ENCODE peak calls at places on chromosomes 6 and 20, in eight cellular contexts. I is ovary, W is suprapubic skin, E is H54, Y is right lobe of liver, Q is body of pancreas, N is A549, G is GM12891. P is an unnamed sample.
A peak's percentile ranks its signal among the peaks of the same experiment; 100 is the strongest.

GRCh38 chr6:100426241-100426640 is 38.5 kb downstream of the SIM1 start:
- DNase-seq in I (no peak), W (no peak), E (no peak), Y (no peak), Q (no peak), N (no peak), G (no peak), P (no peak)

GRCh38 chr6:129736105-129736504 is 26.1 kb upstream of the ARHGAP18 start:
- DNase-seq in I (no peak), W (no peak), E (no peak), Y (no peak), Q (no peak), N (no peak), G (no peak), P (no peak)

GRCh38 chr6:112049051-112049799 is 4.7 kb upstream of the CCN6 start:
- DNase-seq in I (no peak), W (no peak), E (peak; percentile 42), Y (no peak), Q (no peak), N (no peak), G (no peak), P (no peak)

GRCh38 chr6:152127429-152128165 is 320.1 kb downstream of the ESR1 start:
- DNase-seq in I (no peak), W (no peak), E (no peak), Y (no peak), Q (no peak), N (no peak), G (no peak), P (no peak)

GRCh38 chr6:107458687-107459282 is 579 bp downstream of the PDSS2 start:
- DNase-seq in I (no peak), W (peak; percentile 69), E (peak; percentile 9), Y (peak; percentile 42), Q (peak; percentile 32), N (peak; percentile 29), G (peak; percentile 32), P (peak; percentile 16)

GRCh38 chr6:150981669-150982068 is 116.2 kb downstream of the MTHFD1L start:
- DNase-seq in I (no peak), W (no peak), E (no peak), Y (no peak), Q (no peak), N (no peak), G (no peak), P (no peak)

GRCh38 chr6:103516336-103516735 is 1343.4 kb downstream of the HACE1 start:
- DNase-seq in I (no peak), W (no peak), E (no peak), Y (no peak), Q (no peak), N (no peak), G (no peak), P (no peak)

GRCh38 chr6:170266061-170266825 is 24.6 kb downstream of the DLL1 start:
- DNase-seq in I (no peak), W (no peak), E (no peak), Y (peak; percentile 49), Q (peak; percentile 65), N (no peak), G (no peak), P (no peak)

GRCh38 chr6:129748212-129748900 is 38.4 kb upstream of the ARHGAP18 start:
- DNase-seq in I (no peak), W (no peak), E (no peak), Y (peak; percentile 51), Q (no peak), N (no peak), G (no peak), P (peak; percentile 58)

GRCh38 chr6:115969930-115970273 is 90.8 kb downstream of the FRK start:
- DNase-seq in I (no peak), W (no peak), E (no peak), Y (no peak), Q (no peak), N (no peak), G (no peak), P (no peak)

GRCh38 chr6:16512585-16513109 is 248.6 kb downstream of the ATXN1 start:
- DNase-seq in I (no peak), W (no peak), E (no peak), Y (no peak), Q (no peak), N (no peak), G (no peak), P (no peak)

GRCh38 chr20:44010162-44010704 is 95.6 kb downstream of the TOX2 start:
- DNase-seq in I (no peak), W (no peak), E (no peak), Y (no peak), Q (no peak), N (no peak), G (no peak), P (no peak)

GRCh38 chr6:74568851-74569250 is 637.0 kb downstream of the COL12A1 start:
- DNase-seq in I (no peak), W (no peak), E (no peak), Y (no peak), Q (no peak), N (no peak), G (no peak), P (no peak)

GRCh38 chr6:93021235-93021909 is 398.0 kb downstream of the EPHA7 start:
- DNase-seq in I (no peak), W (no peak), E (no peak), Y (no peak), Q (no peak), N (no peak), G (no peak), P (no peak)

GRCh38 chr20:51985013-51985415 is 182.7 kb upstream of the SALL4 start:
- DNase-seq in I (no peak), W (no peak), E (peak; percentile 67), Y (no peak), Q (no peak), N (peak; percentile 89), G (no peak), P (no peak)

GRCh38 chr6:85644374-85644762 is 1.7 kb upstream of the SYNCRIP start:
- DNase-seq in I (no peak), W (no peak), E (no peak), Y (no peak), Q (no peak), N (no peak), G (no peak), P (no peak)

DNA sequence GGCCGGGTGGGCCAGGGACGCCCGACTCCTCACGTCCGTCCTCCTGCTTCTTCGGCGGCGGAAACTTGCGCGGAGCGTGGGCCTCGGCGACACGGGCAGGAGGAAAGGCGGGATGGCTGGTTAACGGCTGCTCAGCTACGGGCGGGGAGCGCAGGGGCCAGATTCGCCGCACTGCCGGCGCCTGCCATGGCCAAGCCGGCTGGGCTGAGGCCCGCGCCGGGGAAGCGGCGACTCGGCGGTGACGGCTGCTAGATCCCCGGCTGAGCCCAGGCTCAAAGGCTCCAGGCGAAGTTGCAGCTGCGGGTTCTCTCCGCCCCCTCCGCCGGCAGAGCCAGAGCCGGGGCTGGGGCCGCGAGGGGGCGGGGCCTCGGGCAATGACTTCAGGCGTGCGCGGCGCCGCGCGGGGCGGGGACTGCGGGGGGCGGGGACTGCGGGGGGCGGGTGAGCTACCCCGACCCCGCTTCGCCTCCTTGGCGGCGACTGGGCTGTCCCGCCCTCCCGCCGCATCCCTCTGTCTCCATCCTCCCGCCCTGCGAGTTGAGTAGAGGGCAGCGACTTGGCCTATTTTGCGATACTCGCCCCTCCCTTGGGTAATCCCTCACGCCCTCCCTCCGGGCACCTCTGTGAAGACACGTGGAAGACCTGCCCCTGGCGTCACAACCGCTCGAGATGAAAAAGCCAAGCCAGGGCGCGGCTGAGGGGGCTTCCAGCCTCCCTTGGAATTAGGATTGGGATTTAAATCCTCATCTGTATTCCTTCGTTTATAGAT is at the start of gene CEP85L:
- DNase-seq in I (peak; percentile 93), W (peak; percentile 93), E (peak; percentile 70), Y (peak; percentile 95), Q (peak; percentile 96), N (peak; percentile 65), G (peak; percentile 80), P (peak; percentile 89)
- TF ChIP-seq POLR2A in I (peak; percentile 86), W (peak; percentile 59), E (peak; percentile 77), Y (peak; percentile 88), Q (peak; percentile 94), N (peak; percentile 28), G (peak; percentile 59), P (peak; percentile 89)

GRCh38 chr6:14321992-14322772 is 204.6 kb downstream of the CD83 start:
- DNase-seq in I (no peak), W (no peak), E (no peak), Y (peak; percentile 27), Q (no peak), N (no peak), G (no peak), P (no peak)
- TF ChIP-seq POLR2A in I (no peak), W (no peak), E (no peak), Y (no peak), Q (no peak), N (no peak), G (no peak), P (no peak)

GRCh38 chr6:43509984-43510826 is at the start of gene LRRC73:
- DNase-seq in I (peak; percentile 94), W (peak; percentile 89), E (peak; percentile 86), Y (peak; percentile 92), Q (peak; percentile 93), N (peak; percentile 34), G (peak; percentile 84), P (peak; percentile 87)
- TF ChIP-seq POLR2A in I (peak; percentile 30), W (no peak), E (peak; percentile 20), Y (no peak), Q (peak; percentile 54), N (peak; percentile 27), G (peak; percentile 17), P (peak; percentile 32)

GRCh38 chr6:157325069-157325805 is 1.9 kb upstream of the TMEM242 start:
- DNase-seq in I (no peak), W (no peak), E (no peak), Y (no peak), Q (no peak), N (no peak), G (no peak), P (no peak)

GRCh38 chr6:157322792-157323113 is 566 bp downstream of the TMEM242 start:
- DNase-seq in I (no peak), W (no peak), E (no peak), Y (no peak), Q (no peak), N (no peak), G (no peak), P (no peak)

GRCh38 chr6:157326979-157327378 is 3.7 kb upstream of the TMEM242 start:
- DNase-seq in I (no peak), W (no peak), E (no peak), Y (no peak), Q (no peak), N (no peak), G (no peak), P (no peak)

GRCh38 chr6:157323924-157324276 is 581 bp upstream of the TMEM242 start:
- DNase-seq in I (peak; percentile 81), W (peak; percentile 83), E (peak; percentile 24), Y (peak; percentile 88), Q (peak; percentile 87), N (peak; percentile 32), G (no peak), P (peak; percentile 80)

DNA sequence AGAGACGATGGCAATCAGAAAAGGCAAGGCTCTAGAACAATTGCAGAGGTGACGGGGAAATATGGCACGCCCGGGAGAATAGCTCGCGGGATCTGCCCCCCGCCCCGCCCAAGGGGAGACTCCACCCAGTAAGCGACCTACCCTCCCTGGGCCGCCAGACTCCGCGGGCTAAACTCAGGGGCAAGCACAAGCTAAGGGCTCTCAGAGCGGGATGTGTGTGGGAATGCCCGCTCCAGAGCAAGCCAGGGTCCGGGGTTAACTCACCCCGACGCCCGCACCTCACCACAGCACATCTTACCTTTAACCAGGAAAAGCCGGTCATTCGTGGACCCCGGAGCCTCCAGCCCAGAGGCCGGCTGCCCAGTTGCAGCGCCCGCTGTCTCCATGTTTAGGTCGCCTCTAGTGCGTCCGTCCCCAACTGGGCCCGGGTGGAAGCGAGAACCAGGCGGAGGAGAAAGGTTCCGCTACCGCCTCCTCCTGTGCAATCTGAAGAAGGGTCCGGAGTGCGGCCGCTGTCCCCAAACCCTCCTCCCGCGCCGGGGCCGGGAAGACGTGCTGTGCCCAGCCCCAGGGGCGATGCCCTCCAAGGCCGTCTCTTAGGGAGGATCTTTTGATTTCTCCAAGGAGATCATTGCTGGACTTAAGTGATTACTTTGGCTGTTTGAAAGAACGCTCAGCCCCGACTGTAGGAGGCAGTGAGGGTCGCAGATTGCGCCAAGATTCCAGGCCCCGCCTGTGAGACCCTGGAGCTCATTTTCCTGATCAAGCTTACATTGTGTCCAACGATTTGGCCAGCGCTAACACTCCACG is at the start of gene TMEM242:
- DNase-seq in I (peak; percentile 95), W (peak; percentile 95), E (peak; percentile 55), Y (peak; percentile 90), Q (peak; percentile 94), N (peak; percentile 80), G (peak; percentile 75), P (peak; percentile 94)
- TF ChIP-seq POLR2A in I (peak; percentile 69), W (no peak), E (peak; percentile 66), Y (peak; percentile 98), Q (peak; percentile 96), N (peak; percentile 82), G (peak; percentile 93), P (peak; percentile 70)